ENCODE peak calls at places on chromosomes 7 and 10, in ten cellular contexts. G is NCI-H146; T is H4; S is NCI-H460; J is CD4-positive, alpha-beta T cell; H is HEK293T; U is NCI-H2107; F is SW 1271; Z is CD8-positive, alpha-beta T cell; O is Caki2. E is an unnamed sample.

GRCh38 chr7:148255333-148255732 is 335.2 kb upstream of the C7orf33 start:
- DNase-seq in Z (no peak), F (no peak), U (no peak), H (no peak), J (no peak), O (no peak), G (no peak), T (no peak), S (no peak), E (peak)

GRCh38 chr10:3660753-3661152 is 124.3 kb downstream of the KLF6 start:
- DNase-seq in U (no peak), Z (no peak), F (no peak), S (no peak), O (no peak), J (no peak), G (peak), T (no peak), H (no peak), E (no peak)

GRCh38 chr10:86899128-86899527 is 58.3 kb downstream of the MMRN2 start:
- DNase-seq in G (no peak), H (no peak), O (no peak), U (no peak), T (no peak), J (no peak), S (no peak), Z (no peak), F (no peak), E (no peak)

GRCh38 chr7:137871173-137871915 is 24.6 kb upstream of the DGKI start:
- DNase-seq in U (no peak), F (no peak), O (no peak), S (no peak), T (no peak), H (no peak), Z (no peak), J (no peak), G (no peak), E (no peak)

GRCh38 chr7:122006687-122007086 is 133.7 kb downstream of the PTPRZ1 start:
- DNase-seq in O (peak), Z (no peak), U (no peak), H (no peak), G (peak), F (no peak), J (no peak), T (peak), S (no peak), E (no peak)

GRCh38 chr10:12597800-12598750 is 248.7 kb downstream of the CAMK1D start:
- DNase-seq in F (no peak), O (no peak), H (no peak), S (no peak), Z (no peak), J (no peak), G (peak), U (no peak), T (no peak), E (no peak)

GRCh38 chr7:99791667-99792356 is 7.8 kb upstream of the CYP3A4 start:
- DNase-seq in J (no peak), Z (no peak), S (no peak), T (no peak), H (no peak), G (no peak), O (peak), U (no peak), F (no peak), E (peak)

GRCh38 chr10:119469325-119469707 is 73.2 kb downstream of the RGS10 start:
- DNase-seq in T (no peak), F (no peak), H (no peak), G (no peak), O (no peak), S (no peak), J (no peak), Z (no peak), U (no peak), E (no peak)

GRCh38 chr10:95408148-95408930 is 117.5 kb upstream of the PDLIM1 start:
- DNase-seq in T (no peak), H (no peak), G (no peak), U (no peak), O (no peak), S (no peak), J (no peak), Z (no peak), F (no peak), E (no peak)

GRCh38 chr7:85068796-85069195 is 118.1 kb downstream of the SEMA3D start:
- DNase-seq in S (peak), G (no peak), J (no peak), H (no peak), F (no peak), U (no peak), O (peak), T (peak), Z (no peak), E (peak)

GRCh38 chr10:101693701-101694055 is 1.3 kb downstream of the FBXW4 start:
- DNase-seq in Z (no peak), H (peak), J (no peak), T (peak), U (no peak), G (peak), O (no peak), S (peak), F (no peak), E (peak)

GRCh38 chr10:59839576-59839975 is 66.8 kb downstream of the CCDC6 start:
- DNase-seq in Z (no peak), S (no peak), T (peak), O (no peak), U (no peak), G (no peak), J (no peak), F (no peak), H (no peak), E (peak)

GRCh38 chr7:126529833-126530232 is 722.9 kb downstream of the GRM8 start:
- DNase-seq in G (no peak), T (no peak), U (no peak), O (no peak), H (no peak), Z (no peak), J (no peak), S (no peak), F (no peak), E (peak)

GRCh38 chr10:33952692-33953360 is 618.4 kb upstream of the NRP1 start:
- DNase-seq in F (no peak), G (no peak), O (no peak), J (no peak), Z (no peak), H (no peak), T (no peak), S (no peak), U (no peak), E (no peak)

GRCh38 chr10:49322371-49323170 is 23.6 kb downstream of the C10orf71 start:
- DNase-seq in G (no peak), F (no peak), S (no peak), Z (no peak), O (no peak), H (no peak), J (no peak), T (no peak), U (no peak), E (no peak)

E was measured in kidney glomerular epithelial cell.